ENCODE peak calls at places on chromosomes 16 and 17, in nine cellular contexts. R, V, T, O, S, J, E, N and W are unnamed samples.

GRCh38 chr17:67082110-67082509 is 37.8 kb downstream of the CACNG1 start:
- DNase-seq in R (no peak), V (no peak), T (no peak), O (no peak), S (no peak), J (no peak), E (no peak), N (no peak), W (no peak)

GRCh38 chr16:55655381-55655708 is 443 bp upstream of the SLC6A2 start:
- DNase-seq in R (no peak), V (no peak), T (no peak), O (no peak), S (no peak), J (no peak), E (no peak), N (no peak), W (no peak)

GRCh38 chr17:2024572-2025219 is 438 bp downstream of the RTN4RL1 start:
- DNase-seq in R (no peak), V (peak), T (no peak), O (peak), S (no peak), J (no peak), E (no peak), N (no peak), W (no peak)

GRCh38 chr17:21400816-21401593 is 24.8 kb downstream of the KCNJ12 start:
- DNase-seq in R (no peak), V (no peak), T (no peak), O (no peak), S (no peak), J (peak), E (no peak), N (no peak), W (no peak)

GRCh38 chr17:83079340-83079747 is at the start of gene METRNL:
- DNase-seq in R (peak), V (peak), T (peak), O (peak), S (no peak), J (peak), E (peak), N (peak), W (no peak)

GRCh38 chr17:80743181-80743771 is 198.6 kb downstream of the RPTOR start:
- DNase-seq in R (no peak), V (no peak), T (no peak), O (no peak), S (no peak), J (no peak), E (peak), N (peak), W (no peak)

GRCh38 chr16:67562918-67563707 is 787 bp downstream of the CTCF start:
- DNase-seq in R (peak), V (peak), T (peak), O (peak), S (no peak), J (peak), E (peak), N (peak), W (peak)

GRCh38 chr17:80146121-80147034 is 550 bp downstream of the EIF4A3 start:
- DNase-seq in R (peak), V (peak), T (peak), O (no peak), S (no peak), J (no peak), E (peak), N (no peak), W (no peak)

GRCh38 chr16:19431636-19432340 is 14.1 kb downstream of the TMC5 start:
- DNase-seq in R (no peak), V (no peak), T (no peak), O (no peak), S (no peak), J (no peak), E (no peak), N (no peak), W (no peak)

GRCh38 chr16:19389246-19389645 is 28.4 kb upstream of the TMC5 start:
- DNase-seq in R (peak), V (peak), T (peak), O (peak), S (no peak), J (peak), E (peak), N (peak), W (peak)

GRCh38 chr17:48540213-48540612 is 4.7 kb downstream of the HOXB2 start:
- DNase-seq in R (no peak), V (no peak), T (no peak), O (no peak), S (no peak), J (no peak), E (peak), N (no peak), W (no peak)

GRCh38 chr17:35244345-35245195 is 1.7 kb downstream of the SLFN5 start:
- DNase-seq in R (peak), V (peak), T (no peak), O (peak), S (peak), J (peak), E (peak), N (no peak), W (peak)